ENCODE peak calls at places on chromosome 6, in six cellular contexts. One of them, this sample, is unnamed.

GRCh38 chr6:137297887-137298286 is 78.7 kb upstream of the IFNGR1 start:
- DNase-seq in ascending aorta: no peak
- DNase-seq in sigmoid colon: no peak
- DNase-seq in HFF-Myc: no peak
- DNase-seq in caudate nucleus: no peak
- DNase-seq in fibroblast of gingiva: peak; percentile 39
- DNase-seq in this sample: peak; percentile 80

GRCh38 chr6:163688971-163689370 is 274.5 kb downstream of the QKI start:
- DNase-seq in fibroblast of gingiva: no peak
- DNase-seq in ascending aorta: no peak
- DNase-seq in sigmoid colon: no peak
- DNase-seq in HFF-Myc: peak; percentile 42
- DNase-seq in caudate nucleus: no peak
- DNase-seq in this sample: no peak

GRCh38 chr6:33015798-33016197 is 6.4 kb upstream of the HLA-DOA start:
- DNase-seq in fibroblast of gingiva: no peak
- DNase-seq in sigmoid colon: no peak
- DNase-seq in ascending aorta: no peak
- DNase-seq in HFF-Myc: no peak
- DNase-seq in caudate nucleus: no peak
- DNase-seq in this sample: no peak

GRCh38 chr6:9532621-9533557 is 882.0 kb downstream of the TFAP2A start:
- DNase-seq in HFF-Myc: no peak
- DNase-seq in caudate nucleus: no peak
- DNase-seq in sigmoid colon: no peak
- DNase-seq in fibroblast of gingiva: no peak
- DNase-seq in ascending aorta: no peak
- DNase-seq in this sample: no peak

GRCh38 chr6:108598316-108598863 is 37.7 kb downstream of the FOXO3 start:
- DNase-seq in caudate nucleus: no peak
- DNase-seq in ascending aorta: no peak
- DNase-seq in sigmoid colon: no peak
- DNase-seq in HFF-Myc: no peak
- DNase-seq in fibroblast of gingiva: no peak
- DNase-seq in this sample: no peak

GRCh38 chr6:99148761-99149160 is 200.7 kb downstream of the FAXC start:
- DNase-seq in caudate nucleus: no peak
- DNase-seq in sigmoid colon: no peak
- DNase-seq in HFF-Myc: no peak
- DNase-seq in ascending aorta: no peak
- DNase-seq in fibroblast of gingiva: no peak
- DNase-seq in this sample: no peak

GRCh38 chr6:1697688-1698351 is 88.1 kb downstream of the FOXC1 start:
- DNase-seq in ascending aorta: no peak
- DNase-seq in caudate nucleus: no peak
- DNase-seq in sigmoid colon: no peak
- DNase-seq in fibroblast of gingiva: no peak
- DNase-seq in HFF-Myc: no peak
- DNase-seq in this sample: peak; percentile 57

GRCh38 chr6:100809346-100809745 is 71.8 kb downstream of the ASCC3 start:
- DNase-seq in fibroblast of gingiva: no peak
- DNase-seq in caudate nucleus: no peak
- DNase-seq in HFF-Myc: no peak
- DNase-seq in ascending aorta: no peak
- DNase-seq in sigmoid colon: no peak
- DNase-seq in this sample: no peak

GRCh38 chr6:145699462-145699861 is 35.9 kb downstream of the EPM2A start:
- DNase-seq in ascending aorta: no peak
- DNase-seq in HFF-Myc: no peak
- DNase-seq in fibroblast of gingiva: peak; percentile 29
- DNase-seq in caudate nucleus: no peak
- DNase-seq in sigmoid colon: no peak
- DNase-seq in this sample: no peak

This sample was measured in smooth muscle cell of the brain vasculature.